ENCODE peak calls at places on chromosomes 13 and 19, in six cellular contexts. Q is heart left ventricle, A is endothelial cell of umbilical vein, C is GM12878, M is H9, S is cardiac muscle cell. P is an unnamed sample.

GRCh38 chr19:2615782-2616181 is 86.7 kb downstream of the GNG7 start:
- DNase-seq in Q (no peak), S (no peak), M (no peak), A (no peak), C (no peak), P (no peak)

GRCh38 chr19:9406798-9407352 is 28.5 kb downstream of the ZNF266 start:
- DNase-seq in C (no peak), S (no peak), A (no peak), Q (peak), M (no peak), P (no peak)

GRCh38 chr13:34070006-34070405 is 252.1 kb downstream of the RFC3 start:
- DNase-seq in M (no peak), Q (no peak), C (no peak), S (no peak), A (peak), P (no peak)

GRCh38 chr19:2288743-2289713 is 7.1 kb upstream of the PEAK3 start:
- DNase-seq in S (no peak), M (no peak), C (no peak), Q (no peak), A (no peak), P (no peak)

GRCh38 chr19:34662919-34663318 is 14.0 kb downstream of the SCGB2B2 start:
- DNase-seq in A (peak), Q (no peak), C (no peak), M (peak), S (no peak), P (no peak)

GRCh38 chr13:58081301-58081820 is 449.8 kb downstream of the PCDH17 start:
- DNase-seq in A (no peak), S (no peak), C (no peak), Q (no peak), M (no peak), P (no peak)

GRCh38 chr19:461664-462551 is 1.1 kb upstream of the SHC2 start:
- DNase-seq in A (no peak), C (no peak), Q (no peak), M (peak), S (peak), P (peak)

GRCh38 chr13:106163426-106163825 is 372.0 kb downstream of the EFNB2 start:
- DNase-seq in M (no peak), Q (no peak), C (no peak), S (no peak), A (peak), P (no peak)

GRCh38 chr19:28578208-28578607 is 634.7 kb downstream of the UQCRFS1 start:
- DNase-seq in Q (no peak), S (no peak), M (no peak), C (no peak), A (no peak), P (no peak)

GRCh38 chr13:96984061-96984508 is 10.2 kb downstream of the OXGR1 start:
- DNase-seq in C (peak), A (peak), Q (peak), S (peak), M (peak), P (peak)

GRCh38 chr19:43634877-43635560 is 4.6 kb downstream of the CADM4 start:
- DNase-seq in S (peak), A (no peak), Q (no peak), C (no peak), M (peak), P (peak)

DNA sequence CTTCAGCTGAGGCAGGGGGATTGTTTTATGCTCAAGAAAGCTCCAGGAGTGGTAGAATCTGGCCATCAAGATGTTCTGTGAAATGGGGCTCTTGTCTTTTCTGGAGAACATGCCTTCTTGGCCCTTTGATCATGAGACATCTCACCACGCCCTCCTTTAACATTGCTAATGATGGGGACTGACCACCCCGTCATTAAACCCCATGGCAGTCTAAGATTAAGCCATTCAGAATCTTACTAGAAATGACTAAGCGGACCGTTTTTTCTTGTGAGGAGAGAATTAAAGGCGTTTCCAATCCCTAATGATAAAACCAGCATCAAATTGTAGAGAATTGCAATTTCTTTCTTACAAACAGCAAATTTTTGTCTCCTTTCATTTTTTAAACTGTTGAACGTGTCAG is 89.4 kb downstream of the COL4A2 start:
- DNase-seq in S (no peak), M (no peak), C (no peak), A (no peak), Q (no peak), P (no peak)
- H3K27ac ChIP-seq in S (no peak), M (no peak), C (no peak), A (no peak), Q (peak), P (peak)

GRCh38 chr19:40638327-40638726 is 37.2 kb downstream of the LTBP4 start:
- DNase-seq in A (no peak), Q (no peak), M (no peak), C (no peak), S (no peak), P (no peak)

GRCh38 chr19:40640744-40641143 is 39.6 kb downstream of the LTBP4 start:
- DNase-seq in S (no peak), C (no peak), A (peak), Q (no peak), M (no peak), P (no peak)

GRCh38 chr19:40641306-40641705 is 40.1 kb downstream of the LTBP4 start:
- DNase-seq in C (no peak), M (no peak), Q (no peak), A (no peak), S (no peak), P (no peak)

GRCh38 chr19:40642062-40642706 is 41.0 kb downstream of the LTBP4 start:
- DNase-seq in Q (no peak), M (no peak), C (no peak), S (no peak), A (no peak), P (no peak)

GRCh38 chr19:40639638-40639982 is 38.4 kb downstream of the LTBP4 start:
- DNase-seq in Q (no peak), C (no peak), S (no peak), M (no peak), A (no peak), P (no peak)
- H3K27ac ChIP-seq in Q (peak), C (no peak), S (no peak), M (no peak), A (no peak), P (no peak)

DNA sequence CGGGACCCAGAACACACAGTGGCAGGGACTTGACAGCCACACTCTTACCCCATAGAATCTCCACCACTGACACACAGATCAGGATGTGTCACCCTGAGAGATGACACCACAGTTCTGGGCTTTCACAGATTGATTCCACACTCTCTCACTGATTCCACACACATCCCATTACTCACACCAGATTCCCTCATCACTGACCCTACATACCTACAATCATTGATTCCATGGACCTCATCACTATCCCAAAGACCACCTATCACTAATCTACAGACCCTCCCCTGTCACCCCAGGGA is 57.6 kb upstream of the ZNF527 start:
- DNase-seq in A (no peak), Q (no peak), C (no peak), M (no peak), S (no peak), P (no peak)
- H3K27ac ChIP-seq in A (no peak), Q (no peak), C (no peak), M (no peak), S (no peak), P (no peak)

GRCh38 chr13:28179974-28180373 is 41.6 kb downstream of the PAN3 start:
- DNase-seq in S (no peak), M (no peak), Q (no peak), C (no peak), A (no peak), P (no peak)

GRCh38 chr13:28177327-28177726 is 39.0 kb downstream of the PAN3 start:
- DNase-seq in A (no peak), M (no peak), C (no peak), Q (no peak), S (no peak), P (no peak)

GRCh38 chr13:28177877-28178276 is 39.5 kb downstream of the PAN3 start:
- DNase-seq in Q (no peak), A (no peak), S (no peak), M (no peak), C (no peak), P (no peak)

GRCh38 chr13:28185256-28185655 is 46.9 kb downstream of the PAN3 start:
- DNase-seq in M (no peak), C (no peak), S (no peak), Q (no peak), A (peak), P (no peak)

GRCh38 chr13:28181413-28181812 is 43.1 kb downstream of the PAN3 start:
- DNase-seq in Q (no peak), S (no peak), A (peak), C (no peak), M (no peak), P (no peak)
- H3K27ac ChIP-seq in Q (no peak), S (no peak), A (no peak), C (no peak), M (no peak), P (no peak)

P was measured in hepatocyte.